ENCODE peak calls at places on chromosomes 6 and 20, in nine cellular contexts. S is astrocyte of the spinal cord; V is AG04450; M is pons; H is activated effector memory CD4-positive, alpha-beta T cell treated with anti-CD3 and anti-CD28 coated beads, Interleukin-2, amount 50 U/mL, for 16 hours; Y is hippocampal formation; U is choroid plexus epithelial cell; G is pancreas; L is hypothalamus. O is an unnamed sample.
A peak's percentile ranks its signal among the peaks of the same experiment; 100 is the strongest.

GRCh38 chr20:59765599-59766177 is 161.3 kb downstream of the PHACTR3 start:
- DNase-seq in S (no peak), V (no peak), M (no peak), H (no peak), Y (no peak), U (no peak), G (no peak), L (no peak), O (no peak)

GRCh38 chr6:21971540-21971939 is 325.3 kb downstream of the PRL start:
- DNase-seq in S (no peak), V (no peak), M (no peak), H (no peak), Y (no peak), U (peak; percentile 46), G (no peak), L (no peak), O (no peak)

GRCh38 chr20:45157977-45158376 is 16.7 kb upstream of the PI3 start:
- DNase-seq in S (peak; percentile 71), V (no peak), M (peak; percentile 66), H (no peak), Y (peak; percentile 33), U (peak; percentile 78), G (peak; percentile 7), L (no peak), O (no peak)

GRCh38 chr20:48823960-48824497 is 3.8 kb downstream of the PREX1 start:
- DNase-seq in S (peak; percentile 81), V (no peak), M (peak; percentile 82), H (peak; percentile 86), Y (peak; percentile 53), U (peak; percentile 63), G (no peak), L (no peak), O (no peak)

GRCh38 chr20:25282796-25283195 is 34.9 kb downstream of the PYGB start:
- DNase-seq in S (no peak), V (no peak), M (no peak), H (no peak), Y (no peak), U (no peak), G (peak; percentile 1), L (no peak), O (no peak)

GRCh38 chr6:107304421-107305025 is 154.8 kb downstream of the PDSS2 start:
- DNase-seq in S (peak; percentile 38), V (no peak), M (no peak), H (no peak), Y (no peak), U (peak; percentile 32), G (no peak), L (no peak), O (no peak)

GRCh38 chr6:13711384-13711725 is 280 bp downstream of the RANBP9 start:
- DNase-seq in S (no peak), V (no peak), M (no peak), H (peak; percentile 90), Y (no peak), U (no peak), G (no peak), L (no peak), O (peak; percentile 96)

GRCh38 chr6:156776470-156776840 is 723 bp upstream of the ARID1B start:
- DNase-seq in S (peak; percentile 48), V (no peak), M (peak; percentile 68), H (no peak), Y (peak; percentile 62), U (peak; percentile 52), G (no peak), L (no peak), O (no peak)

O was measured in spleen.